ENCODE peak calls at places on chromosome 1, in seven cellular contexts. V, D, M, E, S, Z and L are unnamed samples.

GRCh38 chr1:56645663-56646330 is 683 bp downstream of the PRKAA2 start:
- DNase-seq in D (no peak), S (no peak), E (peak; percentile 22), V (no peak), M (no peak), Z (peak; percentile 18), L (peak; percentile 10)

GRCh38 chr1:75233302-75233929 is 99.2 kb downstream of the LHX8 start:
- DNase-seq in Z (peak; percentile 60), E (no peak), V (no peak), M (no peak), S (peak; percentile 19), D (no peak), L (no peak)

GRCh38 chr1:43427941-43428340 is 25.8 kb downstream of the HYI start:
- DNase-seq in M (no peak), D (no peak), S (no peak), E (no peak), Z (no peak), V (no peak), L (no peak)

GRCh38 chr1:160103658-160104519 is 5.5 kb upstream of the IGSF8 start:
- DNase-seq in D (no peak), S (no peak), V (no peak), Z (no peak), E (peak; percentile 37), M (no peak), L (no peak)

GRCh38 chr1:207923121-207923520 is 12.2 kb upstream of the CD34 start:
- DNase-seq in M (no peak), E (no peak), V (no peak), S (no peak), D (no peak), Z (no peak), L (no peak)

GRCh38 chr1:94602312-94602711 is 60.8 kb upstream of the F3 start:
- DNase-seq in M (peak; percentile 13), E (no peak), V (peak; percentile 50), D (no peak), S (no peak), Z (no peak), L (no peak)

GRCh38 chr1:53410100-53410541 is 49.1 kb upstream of the DMRTB1 start:
- DNase-seq in V (no peak), E (no peak), D (peak; percentile 71), M (no peak), Z (no peak), S (no peak), L (peak; percentile 37)

GRCh38 chr1:163090321-163090945 is 21.3 kb downstream of the RGS4 start:
- DNase-seq in S (no peak), D (no peak), Z (no peak), M (peak; percentile 76), E (no peak), V (no peak), L (no peak)

GRCh38 chr1:15469836-15470495 is 5.9 kb upstream of the CELA2B start:
- DNase-seq in V (no peak), D (no peak), E (no peak), S (no peak), Z (no peak), M (no peak), L (no peak)

GRCh38 chr1:50038235-50038809 is 14.6 kb upstream of the AGBL4 start:
- DNase-seq in E (no peak), V (no peak), S (no peak), Z (no peak), D (no peak), M (no peak), L (no peak)

GRCh38 chr1:226479432-226479831 is 69.1 kb upstream of the STUM start:
- DNase-seq in D (no peak), V (no peak), Z (no peak), M (no peak), S (no peak), E (no peak), L (no peak)

GRCh38 chr1:245537992-245538391 is 383.2 kb downstream of the KIF26B start:
- DNase-seq in E (no peak), Z (no peak), D (no peak), M (peak; percentile 2), S (no peak), V (peak; percentile 29), L (no peak)

GRCh38 chr1:39129514-39129913 is 75.0 kb upstream of the MACF1 start:
- DNase-seq in S (no peak), Z (no peak), E (no peak), D (no peak), V (no peak), M (no peak), L (no peak)

GRCh38 chr1:241631674-241632073 is 8.5 kb downstream of the CHML start:
- DNase-seq in S (no peak), E (no peak), Z (no peak), V (no peak), M (no peak), D (no peak), L (no peak)

GRCh38 chr1:1024421-1025415 is 4.8 kb downstream of the AGRN start:
- DNase-seq in V (no peak), Z (peak; percentile 44), M (no peak), S (peak; percentile 51), E (peak; percentile 95), D (no peak), L (peak; percentile 48)

GRCh38 chr1:147341246-147341645 is 98.8 kb downstream of the CHD1L start:
- DNase-seq in E (no peak), Z (no peak), M (no peak), V (no peak), S (no peak), D (no peak), L (no peak)

GRCh38 chr1:147337040-147337439 is 94.6 kb downstream of the CHD1L start:
- DNase-seq in S (no peak), V (no peak), D (no peak), E (no peak), M (no peak), Z (no peak), L (peak; percentile 24)

GRCh38 chr1:147336290-147336689 is 93.8 kb downstream of the CHD1L start:
- DNase-seq in S (no peak), D (no peak), E (no peak), Z (no peak), V (no peak), M (no peak), L (no peak)

GRCh38 chr1:147334292-147334691 is 91.8 kb downstream of the CHD1L start:
- DNase-seq in V (no peak), Z (no peak), D (no peak), E (peak; percentile 60), M (no peak), S (no peak), L (no peak)

DNA sequence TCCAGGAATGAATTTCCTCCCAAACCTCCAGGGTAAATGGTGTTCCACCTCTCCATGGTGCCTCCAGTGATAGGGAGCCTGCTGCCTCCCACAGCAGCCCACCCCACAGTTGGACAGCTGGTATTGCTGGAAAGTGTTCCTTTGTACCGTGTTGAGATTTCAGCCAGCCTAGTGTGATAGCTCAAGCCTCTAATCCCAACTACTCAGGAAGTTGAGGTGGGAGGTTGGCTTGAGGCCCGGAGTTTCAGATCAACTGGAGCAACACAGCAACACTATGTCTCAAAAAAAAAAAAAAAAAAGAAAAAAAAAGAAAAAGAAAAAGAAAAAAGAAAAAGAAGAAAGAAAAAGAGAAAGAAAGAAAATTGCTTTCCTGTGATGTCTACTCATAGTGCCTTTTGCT is 96.1 kb downstream of the CHD1L start:
- DNase-seq in S (no peak), Z (no peak), M (no peak), D (no peak), E (no peak), V (no peak), L (no peak)
- TF ChIP-seq CTCF in S (no peak), Z (no peak), M (no peak), D (no peak), E (no peak), V (no peak), L (no peak)

GRCh38 chr1:101820080-101820479 is 176.6 kb downstream of the OLFM3 start:
- DNase-seq in M (no peak), E (no peak), D (peak; percentile 48), Z (peak; percentile 61), V (no peak), S (peak; percentile 16), L (no peak)
- TF ChIP-seq CTCF in M (no peak), E (peak; percentile 62), D (peak; percentile 86), Z (peak; percentile 32), V (no peak), S (peak; percentile 29), L (peak; percentile 53)

DNA sequence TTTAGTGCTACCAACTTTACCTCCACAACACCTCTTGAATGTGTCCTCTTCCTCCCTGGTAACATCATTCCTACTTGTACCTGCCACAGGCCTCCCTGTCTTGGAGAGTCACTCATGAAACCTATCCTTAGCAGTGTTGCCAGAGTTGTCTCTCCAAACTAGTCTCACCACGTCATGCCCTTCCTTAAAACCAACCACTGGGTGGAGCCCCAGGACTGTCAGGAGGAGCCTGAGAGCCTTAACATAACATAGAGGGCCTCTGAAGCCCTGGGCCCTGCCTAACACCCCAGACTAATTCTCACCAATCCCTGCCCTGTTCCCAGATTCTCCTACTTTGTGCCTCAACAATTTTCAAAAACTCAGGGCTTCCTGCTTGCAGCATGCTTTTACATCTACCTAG is 65.3 kb downstream of the ZNF697 start:
- DNase-seq in S (peak; percentile 48), V (peak; percentile 17), M (peak; percentile 37), Z (peak; percentile 64), D (peak; percentile 51), E (peak; percentile 52), L (peak; percentile 49)
- TF ChIP-seq CTCF in S (peak; percentile 66), V (peak; percentile 56), M (peak; percentile 62), Z (peak; percentile 69), D (peak; percentile 60), E (peak; percentile 42), L (peak; percentile 50)

GRCh38 chr1:222090103-222090502 is 348.2 kb upstream of the DUSP10 start:
- DNase-seq in E (no peak), S (no peak), V (peak; percentile 25), M (no peak), Z (no peak), D (no peak), L (no peak)

GRCh38 chr1:222087207-222087920 is 345.5 kb upstream of the DUSP10 start:
- DNase-seq in V (no peak), D (no peak), E (no peak), M (no peak), S (no peak), Z (no peak), L (no peak)

GRCh38 chr1:222081859-222082258 is 340.0 kb upstream of the DUSP10 start:
- DNase-seq in E (no peak), V (no peak), M (no peak), Z (no peak), S (no peak), D (no peak), L (no peak)

GRCh38 chr1:222084048-222084447 is 342.2 kb upstream of the DUSP10 start:
- DNase-seq in V (no peak), E (no peak), S (no peak), D (no peak), M (no peak), Z (no peak), L (no peak)

GRCh38 chr1:222084996-222085395 is 343.1 kb upstream of the DUSP10 start:
- DNase-seq in M (peak; percentile 38), V (peak; percentile 69), Z (no peak), S (no peak), D (no peak), E (no peak), L (no peak)
- TF ChIP-seq CTCF in M (no peak), V (no peak), Z (no peak), S (no peak), D (no peak), E (no peak), L (no peak)